ENCODE peak calls at places on chromosomes 11 and 22, in eight cellular contexts. Z is naive thymus-derived CD4-positive, alpha-beta T cell; C is upper lobe of right lung; K is kidney epithelial cell; X is aorta; W is neuronal stem cell; A is right lobe of liver; L is brain microvascular endothelial cell. B is an unnamed sample.

GRCh38 chr22:43376765-43377485 is 33.8 kb upstream of the SCUBE1 start:
- DNase-seq in W (no peak), L (peak), C (no peak), K (no peak), Z (no peak), X (no peak), A (no peak), B (no peak)

GRCh38 chr11:9001736-9002135 is 2.1 kb downstream of the NRIP3 start:
- DNase-seq in K (peak), A (no peak), L (peak), C (no peak), W (no peak), Z (no peak), X (no peak), B (peak)

GRCh38 chr11:7421136-7421535 is 64.2 kb upstream of the OLFML1 start:
- DNase-seq in A (no peak), Z (no peak), C (no peak), W (no peak), L (no peak), K (no peak), X (no peak), B (no peak)

GRCh38 chr11:10930224-10930960 is 72.5 kb upstream of the ZBED5 start:
- DNase-seq in K (no peak), L (peak), X (no peak), C (no peak), W (no peak), Z (peak), A (no peak), B (no peak)

GRCh38 chr22:40368016-40368415 is 2.4 kb upstream of the SGSM3 start:
- DNase-seq in A (no peak), C (no peak), W (no peak), L (no peak), X (no peak), K (no peak), Z (no peak), B (no peak)

GRCh38 chr22:19271856-19272535 is 19.5 kb downstream of the CLTCL1 start:
- DNase-seq in L (peak), X (no peak), Z (no peak), W (no peak), A (peak), C (no peak), K (peak), B (no peak)

GRCh38 chr22:32745251-32745995 is 56.1 kb upstream of the TIMP3 start:
- DNase-seq in A (no peak), Z (no peak), K (no peak), W (peak), C (no peak), X (no peak), L (no peak), B (peak)

GRCh38 chr22:37784829-37785495 is 22.8 kb upstream of the GCAT start:
- DNase-seq in A (no peak), X (no peak), Z (no peak), C (peak), L (no peak), K (no peak), W (no peak), B (no peak)

GRCh38 chr11:92827132-92827531 is 142.3 kb upstream of the MTNR1B start:
- DNase-seq in Z (no peak), A (no peak), K (no peak), C (no peak), L (no peak), W (no peak), X (no peak), B (no peak)

GRCh38 chr11:63532150-63532549 is 4.5 kb upstream of the PLAAT4 start:
- DNase-seq in Z (no peak), C (no peak), W (no peak), A (no peak), X (no peak), K (no peak), L (no peak), B (no peak)

GRCh38 chr11:63535734-63536133 is 874 bp upstream of the PLAAT4 start:
- DNase-seq in X (no peak), C (no peak), A (no peak), L (no peak), W (no peak), Z (no peak), K (no peak), B (no peak)

GRCh38 chr11:63534076-63534475 is 2.5 kb upstream of the PLAAT4 start:
- DNase-seq in L (no peak), X (peak), C (no peak), W (no peak), Z (no peak), K (no peak), A (no peak), B (no peak)

GRCh38 chr11:63534895-63535461 is 1.6 kb upstream of the PLAAT4 start:
- DNase-seq in Z (no peak), C (no peak), L (no peak), W (no peak), X (no peak), K (no peak), A (no peak), B (no peak)

DNA sequence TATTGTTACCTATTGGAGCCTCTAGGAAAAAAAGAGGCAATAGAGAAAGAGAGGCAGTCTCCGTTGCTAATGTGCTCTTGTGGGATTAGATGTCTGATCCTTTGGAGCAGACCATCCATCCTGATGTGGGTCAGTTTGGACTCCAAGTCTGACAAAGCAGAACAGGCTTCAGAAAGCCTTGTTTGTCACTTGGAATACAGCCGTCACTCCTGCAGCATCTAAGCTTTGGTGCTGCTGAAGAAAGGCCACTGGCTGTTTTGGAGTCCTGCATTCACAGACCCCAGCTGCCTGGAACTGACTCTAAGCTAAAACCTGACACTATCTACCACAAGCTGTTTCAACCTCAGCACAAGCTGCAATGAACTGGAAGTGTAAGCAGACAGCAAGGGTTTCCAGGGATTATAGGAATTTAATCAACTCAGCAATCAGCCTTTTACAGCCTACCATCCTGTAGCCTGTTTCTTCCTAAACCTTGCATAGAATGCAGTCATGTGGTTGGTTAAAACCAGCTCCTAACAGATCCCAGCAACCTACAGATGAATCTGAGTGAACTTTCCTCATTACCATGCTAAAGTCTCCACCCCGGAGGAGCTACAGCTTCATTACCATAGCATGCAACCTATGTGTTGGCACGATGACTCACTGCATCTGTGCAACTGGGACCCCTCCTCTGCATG is 3.7 kb upstream of the PLAAT4 start:
- DNase-seq in K (no peak), X (no peak), W (no peak), C (no peak), Z (no peak), A (no peak), L (no peak), B (peak)
- H3K4me3 ChIP-seq in K (no peak), X (no peak), W (no peak), C (no peak), Z (no peak), A (no peak), L (no peak), B (no peak)

GRCh38 chr11:33018005-33018404 is 2.3 kb downstream of the DEPDC7 start:
- DNase-seq in Z (no peak), X (no peak), L (no peak), W (no peak), A (no peak), C (no peak), K (no peak), B (no peak)

GRCh38 chr11:33018840-33019239 is 3.2 kb downstream of the DEPDC7 start:
- DNase-seq in L (no peak), K (no peak), C (no peak), Z (no peak), A (no peak), X (no peak), W (no peak), B (no peak)

GRCh38 chr11:33016654-33017053 is 976 bp downstream of the DEPDC7 start:
- DNase-seq in X (no peak), L (no peak), Z (no peak), W (no peak), C (no peak), K (no peak), A (no peak), B (no peak)

GRCh38 chr11:33015621-33016551 is at the start of gene DEPDC7:
- DNase-seq in W (peak), K (no peak), Z (peak), C (peak), A (peak), X (peak), L (peak), B (peak)

DNA sequence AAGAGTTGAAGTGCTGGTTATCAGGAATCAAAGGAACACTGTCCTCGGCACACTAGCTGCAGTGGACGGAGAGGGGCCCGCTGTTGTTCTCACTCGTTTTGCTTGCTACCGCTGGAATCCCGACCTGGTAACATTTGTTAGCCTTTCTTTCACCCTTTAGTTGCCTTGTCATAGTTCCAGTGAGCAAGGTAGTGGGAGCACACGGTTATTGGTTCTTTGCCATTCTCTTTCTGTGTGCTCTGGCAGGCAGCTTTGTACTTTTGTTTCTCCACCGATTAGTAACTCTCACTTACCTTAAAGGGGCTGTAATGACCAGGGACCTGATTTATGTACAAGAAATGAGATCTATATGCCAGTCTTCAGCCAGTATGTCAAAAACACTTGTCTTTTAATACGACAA is 1.8 kb downstream of the DEPDC7 start:
- DNase-seq in Z (no peak), C (no peak), L (no peak), A (no peak), W (no peak), K (no peak), X (no peak), B (no peak)
- H3K4me3 ChIP-seq in Z (no peak), C (no peak), L (no peak), A (peak), W (no peak), K (no peak), X (no peak), B (no peak)

GRCh38 chr11:88315015-88315414 is 22.5 kb downstream of the CTSC start:
- DNase-seq in W (no peak), X (no peak), Z (no peak), C (no peak), A (no peak), K (no peak), L (no peak), B (no peak)
- H3K4me3 ChIP-seq in W (no peak), X (no peak), Z (no peak), C (no peak), A (no peak), K (no peak), L (no peak), B (no peak)

GRCh38 chr11:13674799-13675509 is 6.5 kb downstream of the FAR1 start:
- DNase-seq in A (no peak), K (no peak), C (no peak), Z (no peak), W (no peak), X (no peak), L (no peak), B (no peak)
- H3K4me3 ChIP-seq in A (no peak), K (no peak), C (no peak), Z (no peak), W (no peak), X (no peak), L (no peak), B (no peak)

DNA sequence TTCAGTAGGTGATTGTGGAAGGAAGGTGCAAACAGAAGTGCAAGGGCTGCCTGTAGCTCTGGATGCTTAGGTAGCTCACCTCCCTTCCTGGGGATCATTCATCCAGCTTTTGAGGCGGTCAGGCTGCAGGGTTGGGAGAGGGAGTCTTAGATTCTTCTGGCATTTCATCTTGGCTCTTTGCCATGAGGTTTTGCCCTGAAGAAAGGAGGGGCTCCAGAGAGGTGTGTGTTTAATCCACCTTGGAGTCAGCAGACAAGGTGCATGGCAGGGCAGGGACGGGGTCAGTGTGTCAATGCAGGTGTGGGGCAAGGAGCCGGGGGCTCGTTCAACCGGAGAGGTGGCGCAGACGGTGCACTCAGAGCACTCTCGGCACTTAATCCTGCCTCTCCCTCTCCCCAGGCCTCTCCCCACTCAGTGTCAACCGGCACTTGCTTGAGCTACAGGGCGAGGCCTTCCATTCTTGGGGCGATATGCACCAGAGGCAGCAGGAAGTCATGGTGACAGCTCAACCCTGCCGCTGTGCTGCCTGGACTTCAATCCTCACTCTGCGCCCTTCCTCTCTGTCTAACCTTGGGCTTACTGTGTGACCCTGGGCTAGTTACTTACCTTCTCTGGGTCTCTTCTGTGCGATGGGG is 7.2 kb downstream of the ADAMTS15 start:
- DNase-seq in K (no peak), L (no peak), X (no peak), W (no peak), Z (no peak), A (no peak), C (no peak), B (no peak)
- H3K4me3 ChIP-seq in K (no peak), L (no peak), X (no peak), W (no peak), Z (no peak), A (no peak), C (no peak), B (no peak)

DNA sequence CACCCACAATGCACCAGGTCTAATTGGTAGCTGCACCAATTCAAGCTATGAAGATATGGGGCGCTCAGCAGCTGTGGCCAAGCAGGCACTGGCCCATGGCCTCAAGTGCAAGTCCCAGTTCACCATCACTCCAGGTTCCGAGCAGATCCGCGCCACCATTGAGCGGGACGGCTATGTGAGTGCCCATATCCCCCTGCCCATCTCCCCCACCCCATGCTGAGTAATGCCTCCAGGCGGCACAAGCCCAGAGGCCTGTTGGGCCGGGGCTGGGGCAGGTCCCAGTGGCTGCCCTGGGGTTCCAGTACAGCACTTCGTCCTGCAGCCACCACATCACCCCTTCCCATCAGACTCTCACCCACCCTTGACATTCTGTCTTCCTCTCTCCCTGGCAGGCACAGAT is 21.5 kb downstream of the POLR3H start:
- DNase-seq in Z (no peak), W (no peak), C (no peak), X (no peak), L (no peak), K (no peak), A (no peak), B (no peak)
- H3K4me3 ChIP-seq in Z (no peak), W (no peak), C (no peak), X (no peak), L (no peak), K (no peak), A (no peak), B (no peak)

GRCh38 chr11:65555693-65556231 is 2.4 kb downstream of the LTBP3 start:
- DNase-seq in W (no peak), L (peak), X (peak), A (no peak), Z (no peak), K (no peak), C (no peak), B (no peak)

GRCh38 chr11:65556470-65557279 is 1.5 kb downstream of the LTBP3 start:
- DNase-seq in W (no peak), A (no peak), C (no peak), X (no peak), L (no peak), K (no peak), Z (no peak), B (no peak)

GRCh38 chr11:65554057-65554818 is 3.9 kb downstream of the LTBP3 start:
- DNase-seq in W (no peak), X (no peak), K (no peak), L (no peak), C (no peak), Z (no peak), A (no peak), B (no peak)

GRCh38 chr11:65553301-65554001 is 4.7 kb downstream of the LTBP3 start:
- DNase-seq in Z (peak), A (no peak), K (no peak), L (no peak), W (no peak), X (no peak), C (no peak), B (no peak)

GRCh38 chr11:65554842-65555395 is 3.2 kb downstream of the LTBP3 start:
- DNase-seq in X (no peak), K (no peak), A (no peak), Z (no peak), W (no peak), L (no peak), C (no peak), B (no peak)
- H3K4me3 ChIP-seq in X (no peak), K (no peak), A (no peak), Z (no peak), W (peak), L (no peak), C (no peak), B (no peak)

GRCh38 chr11:85718991-85719807 is 33.2 kb upstream of the CCDC89 start:
- DNase-seq in W (peak), K (peak), Z (no peak), X (peak), L (peak), C (no peak), A (no peak), B (peak)
- H3K4me3 ChIP-seq in W (peak), K (peak), Z (no peak), X (no peak), L (peak), C (peak), A (no peak), B (peak)

GRCh38 chr22:50314455-50315288 is 7.2 kb upstream of the PLXNB2 start:
- DNase-seq in C (peak), L (no peak), X (peak), K (no peak), A (peak), Z (peak), W (no peak), B (no peak)
- H3K4me3 ChIP-seq in C (peak), L (no peak), X (no peak), K (no peak), A (no peak), Z (peak), W (no peak), B (no peak)

DNA sequence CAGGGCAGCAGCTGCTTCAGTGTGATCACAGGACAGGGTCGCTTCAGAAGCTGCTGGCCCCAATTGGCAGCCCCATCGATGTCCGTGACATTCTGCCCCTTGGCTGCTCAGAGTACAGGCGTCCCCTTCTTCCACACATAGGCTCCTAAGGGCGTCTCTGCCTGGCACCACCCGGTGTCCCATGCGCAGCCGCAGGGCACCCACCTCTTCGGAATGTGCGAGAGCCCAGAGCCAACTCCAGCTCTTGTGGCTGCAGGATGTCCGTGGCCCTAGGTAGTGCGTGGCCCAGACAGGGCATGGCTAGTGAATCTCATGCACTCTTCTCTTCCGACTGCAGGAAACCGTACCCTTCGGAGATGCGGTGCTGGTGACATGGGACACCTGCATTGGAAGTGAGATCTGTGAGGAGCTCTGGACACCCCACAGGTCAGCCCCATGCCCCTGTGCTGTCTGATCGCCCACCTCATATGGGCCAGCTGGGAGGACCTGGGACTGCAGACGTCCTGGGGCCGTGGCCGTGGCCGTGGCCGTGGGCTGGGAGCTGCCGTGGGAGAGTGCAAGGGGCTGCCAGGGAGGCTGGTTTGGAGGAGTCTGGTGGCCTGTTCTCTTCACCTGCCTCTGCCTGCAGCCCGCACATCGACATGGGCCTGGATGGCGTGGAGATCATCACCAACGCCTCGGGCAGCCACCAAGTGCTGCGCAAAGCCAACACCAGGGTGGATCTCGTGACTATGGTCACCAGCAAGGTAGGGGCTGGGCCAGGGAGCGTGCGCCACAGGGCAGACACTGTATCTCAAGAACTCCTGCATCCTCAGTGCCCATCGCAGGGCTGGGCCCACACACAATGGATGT is 20.2 kb downstream of the NADSYN1 start:
- DNase-seq in W (no peak), X (no peak), Z (no peak), A (peak), C (no peak), L (no peak), K (no peak), B (no peak)
- H3K4me3 ChIP-seq in W (peak), X (no peak), Z (no peak), A (no peak), C (no peak), L (no peak), K (no peak), B (no peak)